ENCODE peak calls at places on chromosomes 4 and X, in ten cellular contexts. One of them, this sample, is unnamed.

GRCh38 chrX:100864967-100865366 is 9.2 kb downstream of the NOX1 start:
- DNase-seq in psoas muscle: no peak
- DNase-seq in CD4-positive, alpha-beta memory T cell: no peak
- DNase-seq in heart left ventricle: no peak
- DNase-seq in GM12865: no peak
- DNase-seq in AG10803: peak
- DNase-seq in transverse colon: no peak
- DNase-seq in NB4: no peak
- DNase-seq in choroid plexus epithelial cell: peak
- DNase-seq in astrocyte: peak
- DNase-seq in this sample: no peak

GRCh38 chr4:26268246-26268645 is 52.6 kb upstream of the RBPJ start:
- DNase-seq in psoas muscle: no peak
- DNase-seq in CD4-positive, alpha-beta memory T cell: no peak
- DNase-seq in heart left ventricle: no peak
- DNase-seq in GM12865: no peak
- DNase-seq in AG10803: no peak
- DNase-seq in transverse colon: no peak
- DNase-seq in NB4: peak
- DNase-seq in choroid plexus epithelial cell: no peak
- DNase-seq in astrocyte: no peak
- DNase-seq in this sample: no peak

GRCh38 chr4:70969076-70969475 is 24.4 kb upstream of the DCK start:
- DNase-seq in psoas muscle: no peak
- DNase-seq in CD4-positive, alpha-beta memory T cell: no peak
- DNase-seq in heart left ventricle: no peak
- DNase-seq in GM12865: no peak
- DNase-seq in AG10803: no peak
- DNase-seq in transverse colon: no peak
- DNase-seq in NB4: no peak
- DNase-seq in choroid plexus epithelial cell: peak
- DNase-seq in astrocyte: peak
- DNase-seq in this sample: no peak

GRCh38 chrX:30309139-30309571 is at the start of gene NR0B1:
- DNase-seq in psoas muscle: peak
- DNase-seq in CD4-positive, alpha-beta memory T cell: no peak
- DNase-seq in heart left ventricle: no peak
- DNase-seq in GM12865: no peak
- DNase-seq in AG10803: peak
- DNase-seq in transverse colon: no peak
- DNase-seq in NB4: no peak
- DNase-seq in choroid plexus epithelial cell: no peak
- DNase-seq in astrocyte: no peak
- DNase-seq in this sample: no peak

GRCh38 chrX:20857746-20858145 is 516.5 kb upstream of the CNKSR2 start:
- DNase-seq in psoas muscle: no peak
- DNase-seq in CD4-positive, alpha-beta memory T cell: no peak
- DNase-seq in heart left ventricle: no peak
- DNase-seq in GM12865: no peak
- DNase-seq in AG10803: peak
- DNase-seq in transverse colon: no peak
- DNase-seq in NB4: peak
- DNase-seq in choroid plexus epithelial cell: peak
- DNase-seq in astrocyte: peak
- DNase-seq in this sample: no peak

GRCh38 chrX:22378296-22378695 is 105.6 kb downstream of the CBLL2 start:
- DNase-seq in psoas muscle: no peak
- DNase-seq in CD4-positive, alpha-beta memory T cell: no peak
- DNase-seq in heart left ventricle: no peak
- DNase-seq in GM12865: no peak
- DNase-seq in AG10803: no peak
- DNase-seq in transverse colon: no peak
- DNase-seq in NB4: no peak
- DNase-seq in choroid plexus epithelial cell: no peak
- DNase-seq in astrocyte: no peak
- DNase-seq in this sample: no peak

GRCh38 chr4:17094209-17094608 is 195.8 kb upstream of the LDB2 start:
- DNase-seq in psoas muscle: no peak
- DNase-seq in CD4-positive, alpha-beta memory T cell: no peak
- DNase-seq in heart left ventricle: no peak
- DNase-seq in GM12865: no peak
- DNase-seq in AG10803: peak
- DNase-seq in transverse colon: no peak
- DNase-seq in NB4: no peak
- DNase-seq in choroid plexus epithelial cell: peak
- DNase-seq in astrocyte: no peak
- DNase-seq in this sample: no peak

GRCh38 chr4:17597517-17597916 is 16.9 kb upstream of the MED28 start:
- DNase-seq in psoas muscle: no peak
- DNase-seq in CD4-positive, alpha-beta memory T cell: no peak
- DNase-seq in heart left ventricle: no peak
- DNase-seq in GM12865: no peak
- DNase-seq in AG10803: peak
- DNase-seq in transverse colon: no peak
- DNase-seq in NB4: peak
- DNase-seq in choroid plexus epithelial cell: peak
- DNase-seq in astrocyte: no peak
- DNase-seq in this sample: no peak

GRCh38 chr4:119872344-119873031 is 194.2 kb downstream of the MAD2L1 start:
- DNase-seq in psoas muscle: no peak
- DNase-seq in CD4-positive, alpha-beta memory T cell: no peak
- DNase-seq in heart left ventricle: no peak
- DNase-seq in GM12865: no peak
- DNase-seq in AG10803: no peak
- DNase-seq in transverse colon: no peak
- DNase-seq in NB4: no peak
- DNase-seq in choroid plexus epithelial cell: no peak
- DNase-seq in astrocyte: no peak
- DNase-seq in this sample: no peak

GRCh38 chrX:130174051-130174704 is 2.4 kb downstream of the RAB33A start:
- DNase-seq in psoas muscle: peak
- DNase-seq in CD4-positive, alpha-beta memory T cell: no peak
- DNase-seq in heart left ventricle: no peak
- DNase-seq in GM12865: no peak
- DNase-seq in AG10803: peak
- DNase-seq in transverse colon: no peak
- DNase-seq in NB4: peak
- DNase-seq in choroid plexus epithelial cell: peak
- DNase-seq in astrocyte: peak
- DNase-seq in this sample: no peak

GRCh38 chrX:39244146-39244545 is 442.9 kb downstream of the MID1IP1 start:
- DNase-seq in psoas muscle: no peak
- DNase-seq in CD4-positive, alpha-beta memory T cell: no peak
- DNase-seq in heart left ventricle: no peak
- DNase-seq in GM12865: no peak
- DNase-seq in AG10803: no peak
- DNase-seq in transverse colon: no peak
- DNase-seq in NB4: no peak
- DNase-seq in choroid plexus epithelial cell: no peak
- DNase-seq in astrocyte: no peak
- DNase-seq in this sample: no peak

GRCh38 chr4:156547891-156548290 is 423.7 kb downstream of the PDGFC start:
- DNase-seq in psoas muscle: no peak
- DNase-seq in CD4-positive, alpha-beta memory T cell: no peak
- DNase-seq in heart left ventricle: no peak
- DNase-seq in GM12865: no peak
- DNase-seq in AG10803: no peak
- DNase-seq in transverse colon: no peak
- DNase-seq in NB4: no peak
- DNase-seq in choroid plexus epithelial cell: peak
- DNase-seq in astrocyte: no peak
- DNase-seq in this sample: no peak

GRCh38 chr4:174523003-174523693 is 860 bp upstream of the HPGD start:
- DNase-seq in psoas muscle: no peak
- DNase-seq in CD4-positive, alpha-beta memory T cell: no peak
- DNase-seq in heart left ventricle: no peak
- DNase-seq in GM12865: no peak
- DNase-seq in AG10803: peak
- DNase-seq in transverse colon: peak
- DNase-seq in NB4: no peak
- DNase-seq in choroid plexus epithelial cell: peak
- DNase-seq in astrocyte: no peak
- DNase-seq in this sample: no peak

GRCh38 chr4:950136-951020 is 18.1 kb downstream of the TMEM175 start:
- DNase-seq in psoas muscle: no peak
- DNase-seq in CD4-positive, alpha-beta memory T cell: no peak
- DNase-seq in heart left ventricle: no peak
- DNase-seq in GM12865: no peak
- DNase-seq in AG10803: no peak
- DNase-seq in transverse colon: no peak
- DNase-seq in NB4: no peak
- DNase-seq in choroid plexus epithelial cell: no peak
- DNase-seq in astrocyte: no peak
- DNase-seq in this sample: no peak

DNA sequence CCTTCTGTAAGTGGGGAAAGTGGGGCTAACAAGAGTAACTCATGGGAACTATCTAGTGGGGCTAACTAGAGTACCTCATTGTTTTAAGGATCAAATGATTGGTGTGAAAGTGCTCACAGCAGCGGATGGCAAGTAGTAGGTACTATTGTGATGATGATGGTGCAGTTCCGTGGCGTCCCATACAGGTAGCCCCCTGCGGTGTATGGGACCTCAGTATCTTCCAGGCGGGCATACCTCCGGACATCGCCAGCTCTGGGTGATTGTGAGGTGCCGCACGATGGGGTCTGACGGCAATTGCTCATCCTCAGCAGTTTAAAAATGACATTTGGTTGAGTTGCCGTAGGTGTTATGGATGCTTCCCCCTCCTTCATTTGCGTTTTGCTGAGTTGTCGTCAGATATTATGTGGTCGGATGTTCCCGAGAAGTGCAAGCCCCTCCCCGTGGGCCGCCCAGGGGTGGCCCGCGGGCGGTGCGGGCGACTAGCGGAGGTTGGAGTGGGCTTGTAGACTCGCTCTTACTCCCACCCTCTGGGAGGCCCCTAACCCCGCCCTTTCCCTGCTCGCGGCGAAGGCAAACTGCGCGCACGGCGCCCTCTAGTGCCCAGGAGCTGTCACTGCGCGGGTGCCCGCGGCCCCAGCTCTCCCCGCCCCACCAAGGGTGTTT is 18.3 kb upstream of the GPR101 start:
- DNase-seq in psoas muscle: peak
- DNase-seq in CD4-positive, alpha-beta memory T cell: peak
- DNase-seq in heart left ventricle: peak
- DNase-seq in GM12865: peak
- DNase-seq in AG10803: peak
- DNase-seq in transverse colon: peak
- DNase-seq in NB4: peak
- DNase-seq in choroid plexus epithelial cell: peak
- DNase-seq in astrocyte: peak
- DNase-seq in this sample: no peak
- H3K4me3 ChIP-seq in psoas muscle: peak
- H3K4me3 ChIP-seq in CD4-positive, alpha-beta memory T cell: peak
- H3K4me3 ChIP-seq in heart left ventricle: peak
- H3K4me3 ChIP-seq in GM12865: peak
- H3K4me3 ChIP-seq in AG10803: peak
- H3K4me3 ChIP-seq in transverse colon: peak
- H3K4me3 ChIP-seq in NB4: no peak
- H3K4me3 ChIP-seq in choroid plexus epithelial cell: peak
- H3K4me3 ChIP-seq in astrocyte: peak
- H3K4me3 ChIP-seq in this sample: peak

GRCh38 chrX:46838482-46838857 is 1.6 kb downstream of the RP2 start:
- DNase-seq in psoas muscle: no peak
- DNase-seq in CD4-positive, alpha-beta memory T cell: no peak
- DNase-seq in heart left ventricle: no peak
- DNase-seq in GM12865: no peak
- DNase-seq in AG10803: no peak
- DNase-seq in transverse colon: no peak
- DNase-seq in NB4: no peak
- DNase-seq in choroid plexus epithelial cell: no peak
- DNase-seq in astrocyte: no peak
- DNase-seq in this sample: no peak
- H3K4me3 ChIP-seq in psoas muscle: peak
- H3K4me3 ChIP-seq in CD4-positive, alpha-beta memory T cell: no peak
- H3K4me3 ChIP-seq in heart left ventricle: no peak
- H3K4me3 ChIP-seq in GM12865: peak
- H3K4me3 ChIP-seq in AG10803: peak
- H3K4me3 ChIP-seq in transverse colon: peak
- H3K4me3 ChIP-seq in NB4: peak
- H3K4me3 ChIP-seq in choroid plexus epithelial cell: peak
- H3K4me3 ChIP-seq in astrocyte: peak
- H3K4me3 ChIP-seq in this sample: no peak

DNA sequence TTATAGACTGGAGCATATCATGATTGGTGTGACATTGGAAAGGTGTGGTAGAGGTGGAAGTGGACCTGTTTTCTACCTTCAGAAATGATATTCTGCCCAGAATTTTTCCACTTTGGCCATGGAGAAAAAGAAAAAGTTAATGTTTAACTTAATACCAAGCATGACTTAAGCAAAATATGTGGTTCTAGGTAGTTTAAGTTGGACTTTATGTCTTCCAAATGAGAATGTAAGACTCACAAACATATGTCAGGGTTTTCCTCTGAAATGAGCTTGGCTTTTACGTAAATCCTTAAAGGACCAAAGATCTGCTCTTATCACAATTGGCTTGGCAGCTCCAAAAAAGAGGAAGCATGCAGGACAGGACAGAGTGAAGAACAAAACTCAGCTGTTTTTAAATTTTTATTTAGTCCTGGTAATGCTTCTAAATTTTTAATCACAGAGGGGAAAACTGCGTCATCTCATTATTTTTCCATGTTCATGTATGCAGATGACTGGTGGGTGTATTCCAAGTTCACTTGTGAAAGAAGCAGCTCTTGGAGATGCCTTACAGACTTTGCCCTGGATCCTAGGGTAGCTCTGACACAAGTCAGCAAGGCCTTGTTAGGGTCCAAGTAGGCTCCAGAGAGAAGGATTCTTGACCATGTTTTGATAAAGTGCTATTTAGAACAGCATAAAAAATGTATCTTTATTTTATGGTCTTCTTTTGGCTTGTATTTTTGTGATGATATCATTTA is 98.2 kb downstream of the ANK2 start:
- DNase-seq in psoas muscle: no peak
- DNase-seq in CD4-positive, alpha-beta memory T cell: no peak
- DNase-seq in heart left ventricle: no peak
- DNase-seq in GM12865: no peak
- DNase-seq in AG10803: no peak
- DNase-seq in transverse colon: no peak
- DNase-seq in NB4: no peak
- DNase-seq in choroid plexus epithelial cell: no peak
- DNase-seq in astrocyte: no peak
- DNase-seq in this sample: no peak
- H3K4me3 ChIP-seq in psoas muscle: peak
- H3K4me3 ChIP-seq in CD4-positive, alpha-beta memory T cell: no peak
- H3K4me3 ChIP-seq in heart left ventricle: no peak
- H3K4me3 ChIP-seq in GM12865: no peak
- H3K4me3 ChIP-seq in AG10803: no peak
- H3K4me3 ChIP-seq in transverse colon: no peak
- H3K4me3 ChIP-seq in NB4: no peak
- H3K4me3 ChIP-seq in choroid plexus epithelial cell: no peak
- H3K4me3 ChIP-seq in astrocyte: no peak
- H3K4me3 ChIP-seq in this sample: peak

DNA sequence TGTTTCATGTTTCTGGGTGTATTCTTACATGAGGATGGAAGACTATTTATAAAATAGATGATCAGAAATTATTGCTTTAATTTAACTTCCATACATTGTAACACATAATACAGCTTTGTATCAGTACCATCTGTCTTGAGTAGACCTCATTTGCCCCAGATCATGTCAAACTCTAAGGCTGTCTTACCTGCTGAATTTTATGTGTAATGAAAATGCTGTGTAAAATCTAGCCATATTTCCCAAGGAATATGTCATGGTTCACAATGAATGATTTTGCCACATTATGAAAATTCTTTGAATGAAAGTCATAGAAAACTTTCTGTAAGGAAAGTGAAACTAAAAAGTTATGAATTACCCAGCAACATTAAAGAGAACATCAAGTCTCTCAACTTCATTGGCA is 7.4 kb downstream of the BDH2 start:
- DNase-seq in psoas muscle: no peak
- DNase-seq in CD4-positive, alpha-beta memory T cell: no peak
- DNase-seq in heart left ventricle: no peak
- DNase-seq in GM12865: no peak
- DNase-seq in AG10803: no peak
- DNase-seq in transverse colon: no peak
- DNase-seq in NB4: no peak
- DNase-seq in choroid plexus epithelial cell: peak
- DNase-seq in astrocyte: no peak
- DNase-seq in this sample: no peak
- H3K4me3 ChIP-seq in psoas muscle: no peak
- H3K4me3 ChIP-seq in CD4-positive, alpha-beta memory T cell: no peak
- H3K4me3 ChIP-seq in heart left ventricle: no peak
- H3K4me3 ChIP-seq in GM12865: peak
- H3K4me3 ChIP-seq in AG10803: no peak
- H3K4me3 ChIP-seq in transverse colon: no peak
- H3K4me3 ChIP-seq in NB4: no peak
- H3K4me3 ChIP-seq in choroid plexus epithelial cell: no peak
- H3K4me3 ChIP-seq in astrocyte: no peak
- H3K4me3 ChIP-seq in this sample: no peak